ENCODE peak calls at places on chromosomes 13 and 19, in six cellular contexts. One of them, this sample, is unnamed.

GRCh38 chr19:29855771-29856510 is 44.1 kb downstream of the CCNE1 start:
- DNase-seq in GM13976: no peak
- DNase-seq in EL: no peak
- DNase-seq in activated gamma-delta T cell treated with anti-CD3 and anti-CD28 coated beads, Interleukin-2, amount 50 U/mL, for 16 hours: no peak
- DNase-seq in AG09309: no peak
- DNase-seq in transverse colon: no peak
- DNase-seq in this sample: no peak

GRCh38 chr13:78102121-78102677 is 183.6 kb upstream of the EDNRB start:
- DNase-seq in GM13976: peak; percentile 32
- DNase-seq in EL: peak; percentile 6
- DNase-seq in activated gamma-delta T cell treated with anti-CD3 and anti-CD28 coated beads, Interleukin-2, amount 50 U/mL, for 16 hours: no peak
- DNase-seq in AG09309: peak; percentile 13
- DNase-seq in transverse colon: peak; percentile 9
- DNase-seq in this sample: peak; percentile 14

GRCh38 chr13:25493930-25494707 is 122.3 kb downstream of the ATP8A2 start:
- DNase-seq in GM13976: no peak
- DNase-seq in EL: no peak
- DNase-seq in activated gamma-delta T cell treated with anti-CD3 and anti-CD28 coated beads, Interleukin-2, amount 50 U/mL, for 16 hours: no peak
- DNase-seq in AG09309: no peak
- DNase-seq in transverse colon: no peak
- DNase-seq in this sample: no peak

GRCh38 chr19:39531834-39532232 is 819 bp downstream of the EID2B start:
- DNase-seq in GM13976: no peak
- DNase-seq in EL: no peak
- DNase-seq in activated gamma-delta T cell treated with anti-CD3 and anti-CD28 coated beads, Interleukin-2, amount 50 U/mL, for 16 hours: no peak
- DNase-seq in AG09309: no peak
- DNase-seq in transverse colon: no peak
- DNase-seq in this sample: no peak

GRCh38 chr13:99436686-99437416 is 64.4 kb upstream of the TM9SF2 start:
- DNase-seq in GM13976: peak; percentile 83
- DNase-seq in EL: peak; percentile 82
- DNase-seq in activated gamma-delta T cell treated with anti-CD3 and anti-CD28 coated beads, Interleukin-2, amount 50 U/mL, for 16 hours: peak; percentile 94
- DNase-seq in AG09309: peak; percentile 37
- DNase-seq in transverse colon: peak; percentile 90
- DNase-seq in this sample: peak; percentile 89

GRCh38 chr19:17220207-17220758 is 5.1 kb downstream of the USE1 start:
- DNase-seq in GM13976: no peak
- DNase-seq in EL: peak; percentile 66
- DNase-seq in activated gamma-delta T cell treated with anti-CD3 and anti-CD28 coated beads, Interleukin-2, amount 50 U/mL, for 16 hours: no peak
- DNase-seq in AG09309: peak; percentile 14
- DNase-seq in transverse colon: peak; percentile 52
- DNase-seq in this sample: no peak

GRCh38 chr19:35108730-35109129 is 6.9 kb upstream of the FXYD3 start:
- DNase-seq in GM13976: no peak
- DNase-seq in EL: no peak
- DNase-seq in activated gamma-delta T cell treated with anti-CD3 and anti-CD28 coated beads, Interleukin-2, amount 50 U/mL, for 16 hours: no peak
- DNase-seq in AG09309: no peak
- DNase-seq in transverse colon: no peak
- DNase-seq in this sample: no peak

GRCh38 chr13:64154514-64154913 is 2738.9 kb upstream of the PCDH20 start:
- DNase-seq in GM13976: no peak
- DNase-seq in EL: peak; percentile 24
- DNase-seq in activated gamma-delta T cell treated with anti-CD3 and anti-CD28 coated beads, Interleukin-2, amount 50 U/mL, for 16 hours: no peak
- DNase-seq in AG09309: peak; percentile 7
- DNase-seq in transverse colon: no peak
- DNase-seq in this sample: no peak